ENCODE peak calls at places on chromosomes 5 and 9, in seven cellular contexts. I is IMR-90, V is mesenchymal stem cell, E is H9, U is H1, C is mesendoderm, N is trophoblast cell. O is an unnamed sample.

GRCh38 chr9:90092512-90092911 is 487.7 kb downstream of the GADD45G start:
- DNase-seq in I (no peak), V (no peak), E (no peak), U (no peak), C (no peak), N (no peak), O (no peak)

GRCh38 chr5:126395627-126396026 is 27.6 kb upstream of the GRAMD2B start:
- DNase-seq in I (no peak), V (no peak), E (no peak), U (no peak), C (no peak), N (no peak), O (no peak)

GRCh38 chr5:181173420-181174342 is 26.3 kb downstream of the OR2V2 start:
- DNase-seq in I (peak; percentile 79), V (peak; percentile 52), E (peak; percentile 93), U (peak; percentile 98), C (peak; percentile 100), N (peak; percentile 50), O (no peak)

GRCh38 chr9:19720374-19720773 is 68.5 kb downstream of the SLC24A2 start:
- DNase-seq in I (peak; percentile 39), V (peak; percentile 55), E (no peak), U (no peak), C (peak; percentile 51), N (peak; percentile 65), O (peak; percentile 73)

GRCh38 chr9:121133104-121133816 is 58.5 kb downstream of the CNTRL start:
- DNase-seq in I (no peak), V (no peak), E (peak; percentile 83), U (peak; percentile 65), C (peak; percentile 53), N (no peak), O (no peak)

GRCh38 chr5:58717303-58718012 is 134.6 kb downstream of the RAB3C start:
- DNase-seq in I (no peak), V (no peak), E (peak; percentile 34), U (peak; percentile 54), C (peak; percentile 37), N (peak; percentile 51), O (no peak)

GRCh38 chr5:15538516-15538915 is 38.5 kb downstream of the FBXL7 start:
- DNase-seq in I (no peak), V (no peak), E (no peak), U (no peak), C (no peak), N (no peak), O (no peak)

GRCh38 chr5:96439477-96440184 is 6.6 kb upstream of the PCSK1 start:
- DNase-seq in I (no peak), V (no peak), E (no peak), U (no peak), C (no peak), N (no peak), O (no peak)

GRCh38 chr9:22203371-22204138 is 194.4 kb upstream of the CDKN2B start:
- DNase-seq in I (peak; percentile 54), V (peak; percentile 52), E (no peak), U (no peak), C (peak; percentile 5), N (peak; percentile 21), O (no peak)

GRCh38 chr5:111787006-111787405 is 30.0 kb upstream of the NREP start:
- DNase-seq in I (peak; percentile 50), V (no peak), E (no peak), U (no peak), C (peak; percentile 40), N (no peak), O (no peak)

GRCh38 chr5:113084402-113085083 is 107.9 kb downstream of the DCP2 start:
- DNase-seq in I (no peak), V (peak; percentile 26), E (no peak), U (no peak), C (no peak), N (no peak), O (no peak)

GRCh38 chr5:138773215-138773614 is 20.0 kb downstream of the CTNNA1 start:
- DNase-seq in I (no peak), V (no peak), E (no peak), U (no peak), C (no peak), N (no peak), O (no peak)

GRCh38 chr5:138770977-138771376 is 17.8 kb downstream of the CTNNA1 start:
- DNase-seq in I (no peak), V (no peak), E (no peak), U (no peak), C (no peak), N (no peak), O (no peak)

GRCh38 chr5:138775034-138775433 is 21.8 kb downstream of the CTNNA1 start:
- DNase-seq in I (no peak), V (no peak), E (no peak), U (no peak), C (no peak), N (peak; percentile 76), O (no peak)

DNA sequence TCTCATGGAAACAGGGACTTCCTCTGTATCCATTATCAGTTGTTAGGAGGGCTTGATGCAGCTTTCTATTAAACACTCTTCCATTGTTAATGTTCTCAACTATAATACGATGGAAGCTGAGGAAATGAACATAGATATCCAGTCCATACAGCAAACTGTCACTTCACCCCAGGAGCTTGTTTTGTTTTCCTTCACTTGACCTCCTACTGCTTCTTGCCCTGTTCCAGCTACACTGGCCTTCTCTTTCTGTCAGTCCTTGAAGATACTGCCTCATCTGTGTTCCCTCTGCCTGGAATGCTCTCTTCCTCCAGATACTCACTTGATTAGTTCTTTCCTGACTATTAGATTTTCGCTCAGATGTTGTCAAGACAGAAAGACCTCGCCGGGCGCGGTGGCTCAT is 17.1 kb downstream of the CTNNA1 start:
- DNase-seq in I (no peak), V (no peak), E (no peak), U (no peak), C (no peak), N (no peak), O (no peak)
- H3K18ac ChIP-seq in I (no peak overlapping the region), V (no peak overlapping the region), E (no peak overlapping the region), U (no peak overlapping the region), C (no peak overlapping the region), N (no peak overlapping the region), O (no peak overlapping the region)

GRCh38 chr9:113953541-113953940 is 77.4 kb downstream of the ZNF618 start:
- DNase-seq in I (peak; percentile 68), V (peak; percentile 73), E (no peak), U (no peak), C (no peak), N (no peak), O (no peak)
- H3K18ac ChIP-seq in I (peak overlapping the region; percentile 29), V (peak overlapping the region; percentile 31), E (no peak overlapping the region), U (no peak overlapping the region), C (no peak overlapping the region), N (no peak overlapping the region), O (no peak overlapping the region)

GRCh38 chr9:113599647-113600476 is 136.3 kb downstream of the RGS3 start:
- DNase-seq in I (peak; percentile 93), V (peak; percentile 95), E (peak; percentile 69), U (no peak), C (peak; percentile 94), N (no peak), O (no peak)
- H3K18ac ChIP-seq in I (peak overlapping the region; percentile 11), V (peak overlapping the region; percentile 40), E (no peak overlapping the region), U (no peak overlapping the region), C (no peak overlapping the region), N (peak overlapping the region; percentile 15), O (peak overlapping the region; percentile 9)

GRCh38 chr5:18970000-18970399 is 1018.0 kb downstream of the CDH18 start:
- DNase-seq in I (no peak), V (no peak), E (no peak), U (no peak), C (no peak), N (no peak), O (no peak)

GRCh38 chr5:18968966-18969365 is 1019.0 kb downstream of the CDH18 start:
- DNase-seq in I (no peak), V (peak; percentile 74), E (no peak), U (no peak), C (no peak), N (peak; percentile 88), O (no peak)

GRCh38 chr5:18967637-18968036 is 1020.4 kb downstream of the CDH18 start:
- DNase-seq in I (no peak), V (no peak), E (no peak), U (no peak), C (no peak), N (peak; percentile 23), O (no peak)

GRCh38 chr5:18975624-18976023 is 1012.4 kb downstream of the CDH18 start:
- DNase-seq in I (no peak), V (no peak), E (no peak), U (no peak), C (no peak), N (no peak), O (no peak)

GRCh38 chr5:18972244-18972643 is 1015.8 kb downstream of the CDH18 start:
- DNase-seq in I (no peak), V (no peak), E (no peak), U (no peak), C (no peak), N (no peak), O (no peak)
- H3K18ac ChIP-seq in I (no peak overlapping the region), V (no peak overlapping the region), E (no peak overlapping the region), U (no peak overlapping the region), C (no peak overlapping the region), N (no peak overlapping the region), O (no peak overlapping the region)

O was measured in neuronal stem cell.